ENCODE peak calls at places on chromosomes 16 and 17, in eight cellular contexts. D, G, A, X, L, W, Z and P are unnamed samples.

GRCh38 chr16:1579214-1579613 is 32.7 kb downstream of the IFT140 start:
- DNase-seq in D (no peak), G (no peak), L (no peak), Z (no peak), A (no peak), W (no peak), X (no peak), P (no peak)

GRCh38 chr16:86396318-86396882 is 113.9 kb upstream of the FOXF1 start:
- DNase-seq in Z (peak), D (no peak), A (no peak), G (no peak), W (peak), L (no peak), X (no peak), P (no peak)

GRCh38 chr16:55324491-55325447 is 766 bp downstream of the IRX6 start:
- DNase-seq in A (no peak), Z (no peak), X (no peak), W (peak), D (no peak), L (no peak), G (no peak), P (peak)

GRCh38 chr17:71632328-71632727 is 488.5 kb upstream of the SOX9 start:
- DNase-seq in L (no peak), Z (no peak), G (no peak), A (peak), X (no peak), D (peak), W (peak), P (no peak)

GRCh38 chr17:56675876-56676660 is 82.6 kb downstream of the NOG start:
- DNase-seq in A (no peak), L (no peak), X (no peak), W (no peak), G (no peak), D (no peak), Z (no peak), P (no peak)

GRCh38 chr17:80981062-80981902 is 10.4 kb upstream of the CHMP6 start:
- DNase-seq in G (no peak), L (no peak), A (no peak), W (no peak), D (peak), Z (peak), X (no peak), P (peak)

GRCh38 chr17:50848039-50848438 is 12.7 kb downstream of the WFIKKN2 start:
- DNase-seq in G (no peak), L (no peak), X (no peak), A (no peak), W (no peak), D (no peak), Z (no peak), P (no peak)

GRCh38 chr17:614637-615546 is 99.7 kb downstream of the VPS53 start:
- DNase-seq in G (no peak), W (no peak), L (no peak), D (peak), X (no peak), Z (no peak), A (no peak), P (no peak)

GRCh38 chr16:55853114-55853513 is 20.2 kb upstream of the CES1 start:
- DNase-seq in X (no peak), G (no peak), L (no peak), W (peak), D (peak), A (no peak), Z (no peak), P (no peak)

GRCh38 chr17:47624727-47625068 is 25.0 kb upstream of the KPNB1 start:
- DNase-seq in G (no peak), Z (no peak), W (no peak), A (no peak), L (no peak), D (no peak), X (no peak), P (no peak)

GRCh38 chr16:54359086-54359485 is 72.5 kb upstream of the IRX3 start:
- DNase-seq in Z (no peak), W (no peak), X (no peak), L (no peak), A (no peak), G (no peak), D (no peak), P (no peak)

GRCh38 chr16:51994597-51994996 is 552.3 kb downstream of the TOX3 start:
- DNase-seq in D (peak), L (no peak), Z (peak), X (no peak), G (no peak), W (peak), A (peak), P (no peak)

GRCh38 chr16:88458773-88459235 is 5.7 kb downstream of the ZFPM1 start:
- DNase-seq in G (no peak), A (no peak), Z (no peak), X (no peak), L (no peak), D (no peak), W (no peak), P (no peak)

GRCh38 chr17:63714550-63715277 is 14.8 kb upstream of the LIMD2 start:
- DNase-seq in A (no peak), G (no peak), X (no peak), Z (no peak), D (no peak), L (no peak), W (no peak), P (no peak)

GRCh38 chr16:77971306-77972131 is 50.8 kb upstream of the CLEC3A start:
- DNase-seq in G (peak), A (peak), W (peak), X (peak), D (peak), Z (peak), L (peak), P (peak)

GRCh38 chr16:89268987-89269735 is 51.7 kb downstream of the ZNF778 start:
- DNase-seq in L (no peak), G (no peak), Z (peak), X (no peak), D (peak), W (no peak), A (no peak), P (no peak)

GRCh38 chr17:34420254-34420766 is 57.3 kb upstream of the CCL1 start:
- DNase-seq in W (peak), G (peak), X (peak), Z (peak), D (peak), L (peak), A (peak), P (peak)

GRCh38 chr17:43839670-43840101 is 6.7 kb upstream of the MPP3 start:
- DNase-seq in G (no peak), D (peak), X (no peak), W (no peak), Z (peak), L (no peak), A (peak), P (no peak)

GRCh38 chr16:27322858-27323780 is 9.3 kb downstream of the IL4R start:
- DNase-seq in G (no peak), L (no peak), A (no peak), X (no peak), W (no peak), D (peak), Z (no peak), P (no peak)

GRCh38 chr16:2194166-2194834 is 2.1 kb downstream of the CASKIN1 start:
- DNase-seq in X (peak), D (peak), W (peak), Z (peak), A (peak), L (no peak), G (no peak), P (no peak)